ENCODE peak calls at places on chromosome 3, in four cellular contexts. One of them, this sample, is unnamed.

GRCh38 chr3:49673131-49673714 is 928 bp upstream of the APEH start:
- DNase-seq in H1: no peak
- DNase-seq in IMR-90: no peak
- DNase-seq in HepG2: peak
- DNase-seq in this sample: peak

GRCh38 chr3:49276475-49277356 is at the start of gene C3orf62:
- DNase-seq in H1: peak
- DNase-seq in IMR-90: peak
- DNase-seq in HepG2: no peak
- DNase-seq in this sample: peak

GRCh38 chr3:134627831-134628230 is 23.0 kb downstream of the KY start:
- DNase-seq in H1: no peak
- DNase-seq in IMR-90: peak
- DNase-seq in HepG2: no peak
- DNase-seq in this sample: peak

GRCh38 chr3:175426805-175427204 is 567.7 kb downstream of the NAALADL2 start:
- DNase-seq in H1: no peak
- DNase-seq in IMR-90: peak
- DNase-seq in HepG2: no peak
- DNase-seq in this sample: no peak

GRCh38 chr3:138078096-138078495 is 37.3 kb downstream of the DZIP1L start:
- DNase-seq in H1: no peak
- DNase-seq in IMR-90: peak
- DNase-seq in HepG2: no peak
- DNase-seq in this sample: no peak

GRCh38 chr3:143883151-143883550 is 34.9 kb upstream of the SLC9A9 start:
- DNase-seq in H1: no peak
- DNase-seq in IMR-90: no peak
- DNase-seq in HepG2: no peak
- DNase-seq in this sample: no peak

GRCh38 chr3:48614044-48614443 is 4.6 kb upstream of the UQCRC1 start:
- DNase-seq in H1: no peak
- DNase-seq in IMR-90: peak
- DNase-seq in HepG2: peak
- DNase-seq in this sample: no peak

GRCh38 chr3:38454179-38454883 is 641 bp downstream of the ACVR2B start:
- DNase-seq in H1: no peak
- DNase-seq in IMR-90: peak
- DNase-seq in HepG2: no peak
- DNase-seq in this sample: peak

GRCh38 chr3:183944790-183945189 is 60.1 kb upstream of the PARL start:
- DNase-seq in H1: no peak
- DNase-seq in IMR-90: no peak
- DNase-seq in HepG2: no peak
- DNase-seq in this sample: no peak

GRCh38 chr3:62260655-62261054 is 112.7 kb downstream of the FEZF2 start:
- DNase-seq in H1: no peak
- DNase-seq in IMR-90: no peak
- DNase-seq in HepG2: no peak
- DNase-seq in this sample: no peak

GRCh38 chr3:46998121-46998851 is 18.8 kb downstream of the NBEAL2 start:
- DNase-seq in H1: peak
- DNase-seq in IMR-90: peak
- DNase-seq in HepG2: peak
- DNase-seq in this sample: peak

GRCh38 chr3:62922326-62922725 is 47.1 kb upstream of the CADPS start:
- DNase-seq in H1: no peak
- DNase-seq in IMR-90: no peak
- DNase-seq in HepG2: no peak
- DNase-seq in this sample: no peak

GRCh38 chr3:126212629-126213375 is 32.4 kb upstream of the ALDH1L1 start:
- DNase-seq in H1: peak
- DNase-seq in IMR-90: peak
- DNase-seq in HepG2: peak
- DNase-seq in this sample: peak

GRCh38 chr3:152309031-152309430 is 40.3 kb downstream of the MBNL1 start:
- DNase-seq in H1: no peak
- DNase-seq in IMR-90: no peak
- DNase-seq in HepG2: no peak
- DNase-seq in this sample: no peak

GRCh38 chr3:175207361-175207760 is 348.2 kb downstream of the NAALADL2 start:
- DNase-seq in H1: no peak
- DNase-seq in IMR-90: peak
- DNase-seq in HepG2: no peak
- DNase-seq in this sample: no peak

GRCh38 chr3:39414421-39414907 is 7.9 kb downstream of the RPSA start:
- DNase-seq in H1: no peak
- DNase-seq in IMR-90: no peak
- DNase-seq in HepG2: no peak
- DNase-seq in this sample: no peak

GRCh38 chr3:30448436-30448835 is 158.0 kb upstream of the TGFBR2 start:
- DNase-seq in H1: no peak
- DNase-seq in IMR-90: peak
- DNase-seq in HepG2: no peak
- DNase-seq in this sample: no peak

GRCh38 chr3:111616417-111617105 is 21.4 kb upstream of the ZBED2 start:
- DNase-seq in H1: no peak
- DNase-seq in IMR-90: peak
- DNase-seq in HepG2: peak
- DNase-seq in this sample: peak

GRCh38 chr3:25119682-25120081 is 308.4 kb upstream of the RARB start:
- DNase-seq in H1: no peak
- DNase-seq in IMR-90: no peak
- DNase-seq in HepG2: no peak
- DNase-seq in this sample: no peak

GRCh38 chr3:36991923-36992805 is 767 bp downstream of the EPM2AIP1 start:
- DNase-seq in H1: no peak
- DNase-seq in IMR-90: peak
- DNase-seq in HepG2: peak
- DNase-seq in this sample: peak

DNA sequence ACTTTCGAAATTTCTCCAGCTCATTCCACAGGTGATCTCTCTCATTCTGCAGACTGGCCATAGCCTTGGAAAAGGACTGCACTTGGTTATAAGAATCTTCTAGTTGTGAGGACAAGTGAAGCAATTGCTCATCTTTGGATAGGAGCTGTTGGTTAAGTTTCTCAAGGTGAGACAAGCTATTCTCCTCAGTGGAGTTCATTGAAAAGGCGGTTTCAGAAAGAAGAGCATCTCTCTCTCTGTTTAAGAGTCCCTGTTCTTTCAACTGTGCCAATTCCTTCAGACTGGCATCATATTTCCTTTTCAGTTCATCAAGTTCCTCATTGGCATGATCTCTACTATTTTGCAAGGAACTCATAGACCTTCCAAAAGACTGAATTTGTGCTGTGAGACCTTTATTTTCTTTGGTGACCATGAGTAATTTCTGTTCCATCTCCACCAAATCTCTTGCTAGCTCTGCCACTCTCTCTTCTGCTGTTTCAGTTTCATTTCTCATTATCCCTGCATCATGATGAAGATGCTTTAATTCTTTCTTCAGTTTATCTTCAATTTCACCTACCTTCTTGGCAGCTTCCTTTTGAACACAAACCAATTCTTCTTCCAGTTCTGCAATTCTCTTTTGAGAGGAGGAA is 30.2 kb upstream of the HCLS1 start:
- DNase-seq in H1: no peak
- DNase-seq in IMR-90: no peak
- DNase-seq in HepG2: no peak
- DNase-seq in this sample: no peak
- TF ChIP-seq MAFK in H1: no peak
- TF ChIP-seq MAFK in IMR-90: no peak
- TF ChIP-seq MAFK in HepG2: no peak
- TF ChIP-seq MAFK in this sample: no peak

GRCh38 chr3:52769786-52770445 is 824 bp downstream of the NEK4 start:
- DNase-seq in H1: no peak
- DNase-seq in IMR-90: no peak
- DNase-seq in HepG2: no peak
- DNase-seq in this sample: no peak
- H3K27ac ChIP-seq in H1: peak
- H3K27ac ChIP-seq in IMR-90: no peak
- H3K27ac ChIP-seq in HepG2: peak
- H3K27ac ChIP-seq in this sample: peak

GRCh38 chr3:3745693-3746092 is 53.5 kb upstream of the LRRN1 start:
- DNase-seq in H1: no peak
- DNase-seq in IMR-90: no peak
- DNase-seq in HepG2: no peak
- DNase-seq in this sample: no peak

GRCh38 chr3:3743754-3744153 is 55.5 kb upstream of the LRRN1 start:
- DNase-seq in H1: no peak
- DNase-seq in IMR-90: no peak
- DNase-seq in HepG2: no peak
- DNase-seq in this sample: no peak

GRCh38 chr3:3740061-3740460 is 59.2 kb upstream of the LRRN1 start:
- DNase-seq in H1: no peak
- DNase-seq in IMR-90: no peak
- DNase-seq in HepG2: no peak
- DNase-seq in this sample: no peak

GRCh38 chr3:3739345-3740060 is 59.7 kb upstream of the LRRN1 start:
- DNase-seq in H1: no peak
- DNase-seq in IMR-90: no peak
- DNase-seq in HepG2: no peak
- DNase-seq in this sample: no peak

GRCh38 chr3:3744826-3745225 is 54.4 kb upstream of the LRRN1 start:
- DNase-seq in H1: no peak
- DNase-seq in IMR-90: no peak
- DNase-seq in HepG2: no peak
- DNase-seq in this sample: no peak
- TF ChIP-seq MAFK in H1: no peak
- TF ChIP-seq MAFK in IMR-90: no peak
- TF ChIP-seq MAFK in HepG2: no peak
- TF ChIP-seq MAFK in this sample: no peak

DNA sequence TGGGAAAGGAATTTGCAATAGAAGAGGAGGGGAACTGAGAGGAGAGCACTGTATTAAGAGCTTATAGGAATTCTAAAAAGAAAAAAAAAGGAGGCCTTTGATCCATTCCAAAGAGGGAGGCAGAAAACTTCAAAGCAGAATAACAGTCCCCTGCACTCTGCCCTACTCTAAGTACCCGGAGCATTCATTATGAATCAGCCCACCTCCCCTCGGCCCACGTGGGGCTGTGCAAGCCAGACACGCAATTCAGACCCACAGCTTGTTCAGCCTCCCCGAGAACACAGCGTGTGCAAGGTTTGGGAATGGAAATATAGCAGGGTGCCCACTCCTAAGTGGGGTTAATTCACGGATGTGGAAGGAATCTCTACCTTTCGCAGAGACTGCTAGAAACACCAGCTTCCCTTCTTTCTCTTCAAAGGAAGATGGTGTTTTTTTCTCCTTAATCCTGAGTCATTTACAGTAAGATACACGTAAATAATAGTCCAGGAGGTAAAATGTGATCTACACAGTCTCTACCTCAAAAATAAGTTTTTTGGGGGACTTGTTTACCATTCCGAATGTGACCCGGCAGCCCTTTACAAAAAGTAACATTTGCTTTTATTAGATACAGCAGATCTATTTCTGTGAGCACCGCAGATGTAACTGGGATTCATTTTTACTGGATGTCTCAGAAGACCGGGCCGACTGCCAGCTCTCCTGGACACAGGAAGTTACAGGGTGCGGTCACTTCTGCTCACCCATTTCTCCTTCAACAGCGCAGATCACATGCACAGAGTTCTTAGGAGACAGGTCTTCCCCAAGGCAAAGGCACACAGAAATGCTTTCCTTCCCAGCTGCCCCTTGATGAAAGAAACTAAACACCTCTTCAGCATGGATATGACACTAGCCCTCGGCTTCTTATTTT is 768.5 kb upstream of the CFAP20DC start:
- DNase-seq in H1: no peak
- DNase-seq in IMR-90: peak
- DNase-seq in HepG2: no peak
- DNase-seq in this sample: peak
- H3K27ac ChIP-seq in H1: no peak
- H3K27ac ChIP-seq in IMR-90: peak
- H3K27ac ChIP-seq in HepG2: no peak
- H3K27ac ChIP-seq in this sample: peak

GRCh38 chr3:63943678-63944077 is 31.5 kb upstream of the SCAANT1 start:
- DNase-seq in H1: no peak
- DNase-seq in IMR-90: no peak
- DNase-seq in HepG2: no peak
- DNase-seq in this sample: no peak

GRCh38 chr3:63942513-63942912 is 30.3 kb upstream of the SCAANT1 start:
- DNase-seq in H1: no peak
- DNase-seq in IMR-90: no peak
- DNase-seq in HepG2: no peak
- DNase-seq in this sample: no peak

GRCh38 chr3:63937661-63938651 is 25.8 kb upstream of the SCAANT1 start:
- DNase-seq in H1: no peak
- DNase-seq in IMR-90: no peak
- DNase-seq in HepG2: peak
- DNase-seq in this sample: no peak

GRCh38 chr3:63936929-63937328 is 24.7 kb upstream of the SCAANT1 start:
- DNase-seq in H1: no peak
- DNase-seq in IMR-90: no peak
- DNase-seq in HepG2: no peak
- DNase-seq in this sample: no peak

GRCh38 chr3:63940389-63940757 is 28.2 kb upstream of the SCAANT1 start:
- DNase-seq in H1: no peak
- DNase-seq in IMR-90: peak
- DNase-seq in HepG2: no peak
- DNase-seq in this sample: no peak
- TF ChIP-seq MAFK in H1: no peak
- TF ChIP-seq MAFK in IMR-90: no peak
- TF ChIP-seq MAFK in HepG2: no peak
- TF ChIP-seq MAFK in this sample: no peak

GRCh38 chr3:119794971-119795612 is 13.2 kb downstream of the NR1I2 start:
- DNase-seq in H1: peak
- DNase-seq in IMR-90: no peak
- DNase-seq in HepG2: peak
- DNase-seq in this sample: peak

GRCh38 chr3:119790369-119790768 is 8.5 kb downstream of the NR1I2 start:
- DNase-seq in H1: no peak
- DNase-seq in IMR-90: no peak
- DNase-seq in HepG2: no peak
- DNase-seq in this sample: no peak

GRCh38 chr3:119794401-119794800 is 12.5 kb downstream of the NR1I2 start:
- DNase-seq in H1: no peak
- DNase-seq in IMR-90: no peak
- DNase-seq in HepG2: no peak
- DNase-seq in this sample: no peak

GRCh38 chr3:119795849-119796248 is 13.9 kb downstream of the NR1I2 start:
- DNase-seq in H1: no peak
- DNase-seq in IMR-90: no peak
- DNase-seq in HepG2: peak
- DNase-seq in this sample: no peak

GRCh38 chr3:119792270-119792669 is 10.4 kb downstream of the NR1I2 start:
- DNase-seq in H1: no peak
- DNase-seq in IMR-90: no peak
- DNase-seq in HepG2: no peak
- DNase-seq in this sample: no peak
- H3K27ac ChIP-seq in H1: no peak
- H3K27ac ChIP-seq in IMR-90: no peak
- H3K27ac ChIP-seq in HepG2: no peak
- H3K27ac ChIP-seq in this sample: no peak